ENCODE peak calls at places on chromosomes 13 and 19, in six cellular contexts. One of them, this sample, is unnamed.

GRCh38 chr13:21111546-21111945 is 50.2 kb upstream of the LATS2 start:
- DNase-seq in amniotic stem cell: no peak
- DNase-seq in mucosa of descending colon: no peak
- DNase-seq in astrocyte of the spinal cord: no peak
- DNase-seq in AML-193: no peak
- DNase-seq in activated T-cell treated with anti-CD3 and anti-CD28 coated beads, Interleukin-2, amount 50 U/mL, for 48 hours: no peak
- DNase-seq in this sample: no peak

GRCh38 chr13:113906566-113906965 is 42.7 kb upstream of the GAS6 start:
- DNase-seq in astrocyte of the spinal cord: no peak
- DNase-seq in activated T-cell treated with anti-CD3 and anti-CD28 coated beads, Interleukin-2, amount 50 U/mL, for 48 hours: no peak
- DNase-seq in AML-193: no peak
- DNase-seq in mucosa of descending colon: no peak
- DNase-seq in amniotic stem cell: no peak
- DNase-seq in this sample: no peak

GRCh38 chr19:56900573-56901097 is 60.1 kb upstream of the PEG3 start:
- DNase-seq in amniotic stem cell: no peak
- DNase-seq in AML-193: no peak
- DNase-seq in activated T-cell treated with anti-CD3 and anti-CD28 coated beads, Interleukin-2, amount 50 U/mL, for 48 hours: no peak
- DNase-seq in mucosa of descending colon: no peak
- DNase-seq in astrocyte of the spinal cord: no peak
- DNase-seq in this sample: no peak

GRCh38 chr13:73450583-73450982 is 391.8 kb downstream of the KLF5 start:
- DNase-seq in mucosa of descending colon: no peak
- DNase-seq in AML-193: no peak
- DNase-seq in astrocyte of the spinal cord: peak
- DNase-seq in activated T-cell treated with anti-CD3 and anti-CD28 coated beads, Interleukin-2, amount 50 U/mL, for 48 hours: no peak
- DNase-seq in amniotic stem cell: no peak
- DNase-seq in this sample: no peak

GRCh38 chr13:38686635-38687245 is at the start of gene FREM2:
- DNase-seq in astrocyte of the spinal cord: peak
- DNase-seq in amniotic stem cell: no peak
- DNase-seq in mucosa of descending colon: peak
- DNase-seq in AML-193: no peak
- DNase-seq in activated T-cell treated with anti-CD3 and anti-CD28 coated beads, Interleukin-2, amount 50 U/mL, for 48 hours: peak
- DNase-seq in this sample: no peak

GRCh38 chr19:4414144-4414799 is 11.8 kb downstream of the CHAF1A start:
- DNase-seq in AML-193: no peak
- DNase-seq in astrocyte of the spinal cord: peak
- DNase-seq in amniotic stem cell: no peak
- DNase-seq in mucosa of descending colon: no peak
- DNase-seq in activated T-cell treated with anti-CD3 and anti-CD28 coated beads, Interleukin-2, amount 50 U/mL, for 48 hours: no peak
- DNase-seq in this sample: no peak

GRCh38 chr13:104984296-104984818 is 1551.1 kb downstream of the EFNB2 start:
- DNase-seq in activated T-cell treated with anti-CD3 and anti-CD28 coated beads, Interleukin-2, amount 50 U/mL, for 48 hours: peak
- DNase-seq in AML-193: peak
- DNase-seq in mucosa of descending colon: peak
- DNase-seq in astrocyte of the spinal cord: peak
- DNase-seq in amniotic stem cell: no peak
- DNase-seq in this sample: no peak

GRCh38 chr13:27955192-27955591 is 13.9 kb downstream of the CDX2 start:
- DNase-seq in mucosa of descending colon: no peak
- DNase-seq in amniotic stem cell: no peak
- DNase-seq in astrocyte of the spinal cord: no peak
- DNase-seq in AML-193: no peak
- DNase-seq in activated T-cell treated with anti-CD3 and anti-CD28 coated beads, Interleukin-2, amount 50 U/mL, for 48 hours: no peak
- DNase-seq in this sample: no peak

GRCh38 chr19:49555600-49556411 is 24.6 kb downstream of the NOSIP start:
- DNase-seq in mucosa of descending colon: peak
- DNase-seq in astrocyte of the spinal cord: peak
- DNase-seq in amniotic stem cell: no peak
- DNase-seq in activated T-cell treated with anti-CD3 and anti-CD28 coated beads, Interleukin-2, amount 50 U/mL, for 48 hours: peak
- DNase-seq in AML-193: no peak
- DNase-seq in this sample: no peak

GRCh38 chr19:42125536-42125935 is 6.7 kb downstream of the POU2F2 start:
- DNase-seq in astrocyte of the spinal cord: no peak
- DNase-seq in AML-193: no peak
- DNase-seq in mucosa of descending colon: no peak
- DNase-seq in activated T-cell treated with anti-CD3 and anti-CD28 coated beads, Interleukin-2, amount 50 U/mL, for 48 hours: no peak
- DNase-seq in amniotic stem cell: no peak
- DNase-seq in this sample: no peak

GRCh38 chr19:7863157-7863970 is 10.8 kb downstream of the PRR36 start:
- DNase-seq in amniotic stem cell: no peak
- DNase-seq in AML-193: no peak
- DNase-seq in mucosa of descending colon: no peak
- DNase-seq in astrocyte of the spinal cord: no peak
- DNase-seq in activated T-cell treated with anti-CD3 and anti-CD28 coated beads, Interleukin-2, amount 50 U/mL, for 48 hours: peak
- DNase-seq in this sample: no peak

GRCh38 chr13:113542751-113543424 is 41.7 kb upstream of the TFDP1 start:
- DNase-seq in astrocyte of the spinal cord: no peak
- DNase-seq in amniotic stem cell: no peak
- DNase-seq in activated T-cell treated with anti-CD3 and anti-CD28 coated beads, Interleukin-2, amount 50 U/mL, for 48 hours: no peak
- DNase-seq in mucosa of descending colon: no peak
- DNase-seq in AML-193: no peak
- DNase-seq in this sample: no peak

GRCh38 chr19:48815870-48816501 is 5.2 kb upstream of the BCAT2 start:
- DNase-seq in AML-193: no peak
- DNase-seq in amniotic stem cell: no peak
- DNase-seq in mucosa of descending colon: no peak
- DNase-seq in activated T-cell treated with anti-CD3 and anti-CD28 coated beads, Interleukin-2, amount 50 U/mL, for 48 hours: no peak
- DNase-seq in astrocyte of the spinal cord: no peak
- DNase-seq in this sample: no peak

GRCh38 chr19:48393196-48393558 is 291 bp upstream of the GRIN2D start:
- DNase-seq in amniotic stem cell: no peak
- DNase-seq in mucosa of descending colon: no peak
- DNase-seq in activated T-cell treated with anti-CD3 and anti-CD28 coated beads, Interleukin-2, amount 50 U/mL, for 48 hours: no peak
- DNase-seq in AML-193: no peak
- DNase-seq in astrocyte of the spinal cord: no peak
- DNase-seq in this sample: no peak

GRCh38 chr13:41513600-41513999 is 56.2 kb downstream of the RGCC start:
- DNase-seq in astrocyte of the spinal cord: no peak
- DNase-seq in amniotic stem cell: no peak
- DNase-seq in activated T-cell treated with anti-CD3 and anti-CD28 coated beads, Interleukin-2, amount 50 U/mL, for 48 hours: no peak
- DNase-seq in mucosa of descending colon: no peak
- DNase-seq in AML-193: no peak
- DNase-seq in this sample: no peak

GRCh38 chr13:52353116-52353718 is 52.8 kb downstream of the THSD1 start:
- DNase-seq in activated T-cell treated with anti-CD3 and anti-CD28 coated beads, Interleukin-2, amount 50 U/mL, for 48 hours: no peak
- DNase-seq in amniotic stem cell: no peak
- DNase-seq in AML-193: peak
- DNase-seq in mucosa of descending colon: no peak
- DNase-seq in astrocyte of the spinal cord: no peak
- DNase-seq in this sample: no peak

GRCh38 chr13:30421093-30422055 is 919 bp upstream of the UBE2L5 start:
- DNase-seq in AML-193: peak
- DNase-seq in activated T-cell treated with anti-CD3 and anti-CD28 coated beads, Interleukin-2, amount 50 U/mL, for 48 hours: peak
- DNase-seq in amniotic stem cell: peak
- DNase-seq in mucosa of descending colon: peak
- DNase-seq in astrocyte of the spinal cord: peak
- DNase-seq in this sample: no peak

GRCh38 chr13:40518481-40518882 is 148.0 kb downstream of the FOXO1 start:
- DNase-seq in astrocyte of the spinal cord: no peak
- DNase-seq in activated T-cell treated with anti-CD3 and anti-CD28 coated beads, Interleukin-2, amount 50 U/mL, for 48 hours: peak
- DNase-seq in AML-193: no peak
- DNase-seq in mucosa of descending colon: no peak
- DNase-seq in amniotic stem cell: no peak
- DNase-seq in this sample: no peak

GRCh38 chr19:10604460-10604980 is 17.4 kb upstream of the AP1M2 start:
- DNase-seq in amniotic stem cell: no peak
- DNase-seq in mucosa of descending colon: no peak
- DNase-seq in AML-193: peak
- DNase-seq in astrocyte of the spinal cord: no peak
- DNase-seq in activated T-cell treated with anti-CD3 and anti-CD28 coated beads, Interleukin-2, amount 50 U/mL, for 48 hours: peak
- DNase-seq in this sample: no peak

GRCh38 chr19:48933382-48933932 is at the start of gene DHDH:
- DNase-seq in amniotic stem cell: peak
- DNase-seq in activated T-cell treated with anti-CD3 and anti-CD28 coated beads, Interleukin-2, amount 50 U/mL, for 48 hours: peak
- DNase-seq in mucosa of descending colon: peak
- DNase-seq in AML-193: peak
- DNase-seq in astrocyte of the spinal cord: peak
- DNase-seq in this sample: no peak

GRCh38 chr13:31521466-31521865 is 217.9 kb upstream of the RXFP2 start:
- DNase-seq in mucosa of descending colon: no peak
- DNase-seq in activated T-cell treated with anti-CD3 and anti-CD28 coated beads, Interleukin-2, amount 50 U/mL, for 48 hours: no peak
- DNase-seq in astrocyte of the spinal cord: no peak
- DNase-seq in amniotic stem cell: no peak
- DNase-seq in AML-193: no peak
- DNase-seq in this sample: no peak

GRCh38 chr19:4584670-4585460 is 25.4 kb upstream of the SEMA6B start:
- DNase-seq in amniotic stem cell: no peak
- DNase-seq in astrocyte of the spinal cord: no peak
- DNase-seq in activated T-cell treated with anti-CD3 and anti-CD28 coated beads, Interleukin-2, amount 50 U/mL, for 48 hours: no peak
- DNase-seq in AML-193: no peak
- DNase-seq in mucosa of descending colon: no peak
- DNase-seq in this sample: no peak

GRCh38 chr19:34974631-34975030 is 10.6 kb upstream of the ZNF792 start:
- DNase-seq in amniotic stem cell: no peak
- DNase-seq in activated T-cell treated with anti-CD3 and anti-CD28 coated beads, Interleukin-2, amount 50 U/mL, for 48 hours: no peak
- DNase-seq in AML-193: no peak
- DNase-seq in mucosa of descending colon: no peak
- DNase-seq in astrocyte of the spinal cord: no peak
- DNase-seq in this sample: peak

GRCh38 chr13:81425286-81425685 is 1084.4 kb upstream of the SPRY2 start:
- DNase-seq in astrocyte of the spinal cord: no peak
- DNase-seq in mucosa of descending colon: no peak
- DNase-seq in amniotic stem cell: no peak
- DNase-seq in activated T-cell treated with anti-CD3 and anti-CD28 coated beads, Interleukin-2, amount 50 U/mL, for 48 hours: no peak
- DNase-seq in AML-193: no peak
- DNase-seq in this sample: no peak

GRCh38 chr13:51793570-51794273 is 10.2 kb downstream of the DHRS12 start:
- DNase-seq in mucosa of descending colon: no peak
- DNase-seq in astrocyte of the spinal cord: peak
- DNase-seq in activated T-cell treated with anti-CD3 and anti-CD28 coated beads, Interleukin-2, amount 50 U/mL, for 48 hours: peak
- DNase-seq in amniotic stem cell: peak
- DNase-seq in AML-193: peak
- DNase-seq in this sample: no peak

GRCh38 chr19:55479451-55480230 is 3.2 kb downstream of the ZNF628 start:
- DNase-seq in mucosa of descending colon: no peak
- DNase-seq in amniotic stem cell: no peak
- DNase-seq in activated T-cell treated with anti-CD3 and anti-CD28 coated beads, Interleukin-2, amount 50 U/mL, for 48 hours: no peak
- DNase-seq in AML-193: no peak
- DNase-seq in astrocyte of the spinal cord: no peak
- DNase-seq in this sample: no peak

This sample was measured in HS-5.